ENCODE peak calls at places on chromosomes 16 and 17, in five cellular contexts. A is right atrium auricular region, J is A673, B is prostate gland, L is IMR-90. U is an unnamed sample.
A peak's percentile ranks its signal among the peaks of the same experiment; 100 is the strongest.

GRCh38 chr17:7572338-7572587 is 7.2 kb upstream of the CD68 start:
- DNase-seq in A (no peak), J (no peak), B (no peak), L (no peak), U (no peak)

GRCh38 chr16:28494141-28494851 is at the start of gene APOBR:
- DNase-seq in A (no peak), J (no peak), B (no peak), L (no peak), U (no peak)

GRCh38 chr16:71383054-71383773 is 24.7 kb downstream of the CALB2 start:
- DNase-seq in A (no peak), J (no peak), B (no peak), L (peak; percentile 5), U (no peak)

GRCh38 chr16:58843675-58844074 is 109.6 kb upstream of the GOT2 start:
- DNase-seq in A (no peak), J (peak; percentile 37), B (no peak), L (peak; percentile 24), U (peak; percentile 3)

GRCh38 chr17:81396722-81397313 is 1.6 kb downstream of the BAHCC1 start:
- DNase-seq in A (no peak), J (peak; percentile 91), B (no peak), L (no peak), U (peak; percentile 44)

GRCh38 chr16:396605-397004 is 394 bp upstream of the NME4 start:
- DNase-seq in A (no peak), J (peak; percentile 77), B (no peak), L (peak; percentile 41), U (peak; percentile 62)

GRCh38 chr17:39800540-39800939 is 62.8 kb downstream of the GRB7 start:
- DNase-seq in A (no peak), J (no peak), B (no peak), L (no peak), U (no peak)

GRCh38 chr16:67447508-67448076 is 16.7 kb downstream of the HSD11B2 start:
- DNase-seq in A (no peak), J (peak; percentile 72), B (no peak), L (peak; percentile 42), U (peak; percentile 87)

GRCh38 chr17:68396795-68397536 is 60.3 kb downstream of the WIPI1 start:
- DNase-seq in A (no peak), J (no peak), B (no peak), L (no peak), U (no peak)

GRCh38 chr17:29138991-29139682 is 41.1 kb downstream of the MYO18A start:
- DNase-seq in A (no peak), J (no peak), B (no peak), L (no peak), U (no peak)

GRCh38 chr17:1573932-1574696 is 11.5 kb upstream of the PITPNA start:
- DNase-seq in A (peak; percentile 90), J (peak; percentile 73), B (peak; percentile 81), L (peak; percentile 66), U (peak; percentile 79)

DNA sequence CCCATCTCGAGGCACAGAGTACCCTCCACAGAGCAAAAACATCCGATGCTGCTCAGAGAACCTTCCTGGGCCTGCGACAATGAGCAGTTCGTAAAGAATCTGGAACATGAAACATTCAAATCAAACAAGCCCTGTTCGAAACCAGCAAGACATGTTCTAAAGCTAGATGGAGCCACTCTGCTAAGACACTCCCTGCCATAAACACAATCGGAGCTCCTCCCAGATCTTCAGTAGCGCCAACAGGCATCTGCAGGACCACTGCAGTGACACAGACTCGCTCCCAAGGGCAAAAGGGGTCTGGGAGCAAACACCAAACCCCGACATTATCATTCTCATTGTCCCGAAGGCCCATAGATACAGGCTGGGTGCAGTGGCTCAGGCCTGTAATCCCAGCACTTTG is 108.7 kb downstream of the ZFHX3 start:
- DNase-seq in A (no peak), J (peak; percentile 61), B (peak; percentile 71), L (peak; percentile 79), U (peak; percentile 61)
- TF ChIP-seq CTCF in A (peak; percentile 4), J (peak; percentile 40), B (peak; percentile 58), L (peak; percentile 41), U (peak; percentile 30)

DNA sequence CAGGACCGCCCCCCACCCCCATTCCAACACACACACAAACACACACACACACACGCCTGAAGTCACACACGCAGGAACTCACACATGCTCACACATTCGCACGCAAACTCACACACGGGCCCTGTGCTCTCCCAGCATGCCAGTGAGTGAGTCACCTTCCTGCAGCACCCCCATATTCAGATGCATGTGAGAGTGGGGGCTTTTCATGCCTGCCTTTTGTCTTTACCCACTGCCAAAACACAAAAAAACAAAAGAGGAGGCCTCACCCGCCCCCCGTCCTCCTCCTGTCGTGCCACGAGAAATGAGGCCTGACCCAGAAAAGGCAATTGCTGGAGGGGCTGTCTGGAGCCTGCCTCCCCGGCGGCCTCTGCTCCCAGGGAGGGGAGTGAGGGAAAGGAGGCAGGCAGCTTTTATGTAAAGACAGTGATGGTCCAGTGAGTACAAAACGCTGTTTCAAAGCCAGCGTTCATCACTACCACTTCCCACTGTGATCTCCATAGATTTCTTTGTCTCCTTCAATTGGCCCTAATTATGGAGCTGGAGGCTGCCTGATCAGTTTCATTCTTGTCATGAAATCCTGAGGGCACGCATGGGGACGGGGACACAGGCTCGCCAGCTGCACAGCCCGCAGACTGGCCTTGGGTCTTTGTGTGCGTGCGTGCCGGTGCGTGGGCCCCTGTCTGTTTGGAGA is 29.5 kb upstream of the GSE1 start:
- DNase-seq in A (no peak), J (peak; percentile 68), B (no peak), L (peak; percentile 95), U (peak; percentile 49)
- H3K4me3 ChIP-seq in A (no peak overlapping the region), J (no peak overlapping the region), B (no peak overlapping the region), L (no peak overlapping the region), U (no peak overlapping the region)

DNA sequence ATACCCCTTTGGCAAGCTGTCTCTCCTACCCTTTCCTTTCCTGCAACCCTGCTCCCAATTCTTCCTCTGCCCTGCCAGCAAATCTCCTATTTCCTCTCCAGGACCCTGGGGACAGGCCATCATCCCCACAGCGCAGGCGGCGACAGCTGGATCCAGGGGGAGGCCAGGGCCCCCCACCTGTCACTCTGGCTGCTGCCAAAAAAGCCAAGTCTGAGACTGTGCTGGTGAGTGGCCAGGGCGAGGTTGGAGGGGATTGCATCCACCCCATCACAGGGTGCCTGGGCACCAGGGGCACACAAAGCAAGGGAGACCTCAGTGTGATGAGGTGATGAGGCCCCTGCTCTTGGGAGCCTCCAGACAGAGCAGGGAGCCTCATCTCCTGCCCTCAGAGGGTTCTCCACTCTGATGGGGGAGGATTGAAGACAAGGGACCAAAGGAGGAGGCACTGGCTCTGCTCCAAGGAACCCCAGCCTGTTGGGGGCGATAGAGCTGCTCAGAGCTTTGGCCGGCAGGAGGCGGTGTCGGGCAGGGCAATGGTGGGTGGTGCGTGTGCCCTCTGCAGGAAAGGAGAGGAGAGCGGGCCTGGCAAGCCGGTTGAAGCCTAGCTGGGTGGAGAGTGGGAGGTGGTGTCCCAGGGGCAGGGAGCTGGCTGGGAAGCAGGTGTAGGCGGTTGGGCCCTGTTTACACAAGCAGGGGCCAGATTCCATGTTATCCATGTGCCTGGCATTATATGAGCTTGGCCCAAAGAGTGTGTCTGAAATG is 15.6 kb upstream of the PDK2 start:
- DNase-seq in A (no peak), J (peak; percentile 61), B (no peak), L (no peak), U (no peak)
- TF ChIP-seq CTCF in A (peak; percentile 13), J (peak; percentile 81), B (peak; percentile 53), L (peak; percentile 67), U (peak; percentile 44)

GRCh38 chr17:21375162-21375560 is 996 bp upstream of the KCNJ12 start:
- DNase-seq in A (no peak), J (no peak), B (no peak), L (no peak), U (no peak)

GRCh38 chr17:21377821-21378396 is 1.8 kb downstream of the KCNJ12 start:
- DNase-seq in A (no peak), J (no peak), B (no peak), L (no peak), U (no peak)

GRCh38 chr17:21376835-21377690 is 906 bp downstream of the KCNJ12 start:
- DNase-seq in A (no peak), J (peak; percentile 35), B (no peak), L (peak; percentile 8), U (peak; percentile 7)

GRCh38 chr17:21375757-21376584 is at the start of gene KCNJ12:
- DNase-seq in A (no peak), J (peak; percentile 48), B (no peak), L (no peak), U (no peak)

GRCh38 chr17:21376585-21376834 is 353 bp downstream of the KCNJ12 start:
- DNase-seq in A (no peak), J (no peak), B (no peak), L (no peak), U (no peak)
- H3K4me3 ChIP-seq in A (peak overlapping the region; percentile 35), J (peak overlapping the region; percentile 48), B (peak overlapping the region; percentile 37), L (peak overlapping the region; percentile 34), U (no peak overlapping the region)

GRCh38 chr17:32187276-32187675 is 45.0 kb downstream of the RHOT1 start:
- DNase-seq in A (no peak), J (no peak), B (no peak), L (peak; percentile 47), U (no peak)
- TF ChIP-seq CTCF in A (no peak), J (no peak), B (no peak), L (no peak), U (no peak)

GRCh38 chr17:44084921-44085320 is 14.4 kb downstream of the G6PC3 start:
- DNase-seq in A (no peak), J (no peak), B (no peak), L (no peak), U (no peak)

GRCh38 chr17:44084131-44084538 is 13.6 kb downstream of the G6PC3 start:
- DNase-seq in A (no peak), J (peak; percentile 29), B (no peak), L (no peak), U (no peak)

GRCh38 chr17:44086364-44087311 is 16.1 kb downstream of the G6PC3 start:
- DNase-seq in A (no peak), J (peak; percentile 82), B (no peak), L (peak; percentile 98), U (peak; percentile 86)

GRCh38 chr17:44088254-44088653 is 17.7 kb downstream of the G6PC3 start:
- DNase-seq in A (no peak), J (no peak), B (no peak), L (no peak), U (no peak)

DNA sequence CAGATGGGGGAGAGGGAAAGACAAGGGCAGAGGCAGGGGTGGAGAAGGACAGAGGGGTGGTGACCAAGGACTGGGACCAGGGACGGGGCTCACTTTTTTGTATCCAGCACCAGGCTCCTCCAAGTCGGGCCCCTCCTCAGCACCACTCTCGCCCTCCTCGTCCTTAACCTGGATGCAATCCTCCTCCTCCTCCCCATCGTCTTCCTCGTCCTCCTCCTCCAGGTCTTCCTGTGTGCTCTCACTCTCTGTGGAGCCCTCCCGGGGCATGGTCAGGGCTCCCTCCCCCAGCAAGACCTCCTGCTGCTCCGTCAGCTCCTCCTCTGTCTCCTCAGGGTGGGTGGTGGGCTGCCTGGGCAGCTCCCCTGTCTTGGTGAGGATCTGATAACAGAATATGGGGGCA is 16.8 kb downstream of the G6PC3 start:
- DNase-seq in A (no peak), J (no peak), B (no peak), L (no peak), U (no peak)
- H3K4me3 ChIP-seq in A (no peak overlapping the region), J (no peak overlapping the region), B (no peak overlapping the region), L (no peak overlapping the region), U (no peak overlapping the region)